ENCODE peak calls at places on chromosomes 4 and X, in ten cellular contexts. H is AG09319, V is lower leg skin, I is epithelial cell of esophagus, Y is astrocyte of the spinal cord, F is GM13977, A is AG04450, K is tibial nerve, N is SK-N-SH, L is left ventricle myocardium inferior. D is an unnamed sample.
A peak's percentile ranks its signal among the peaks of the same experiment; 100 is the strongest.

GRCh38 chr4:121150003-121150402 is 14.1 kb downstream of the TNIP3 start:
- DNase-seq in L (no peak), Y (no peak), I (no peak), A (no peak), N (no peak), H (no peak), V (no peak), F (no peak), K (no peak), D (no peak)

GRCh38 chr4:58669783-58670182 is 1559.6 kb upstream of the IGFBP7 start:
- DNase-seq in K (no peak), N (no peak), V (no peak), F (no peak), A (no peak), L (no peak), Y (no peak), I (no peak), H (no peak), D (no peak)

GRCh38 chrX:107979534-107979933 is 2.6 kb downstream of the TEX13B start:
- DNase-seq in K (no peak), L (no peak), Y (no peak), F (no peak), H (no peak), A (no peak), N (no peak), V (no peak), I (peak; percentile 2), D (no peak)

GRCh38 chr4:25031077-25031606 is 396 bp upstream of the LGI2 start:
- DNase-seq in L (peak; percentile 22), N (peak; percentile 56), K (no peak), A (no peak), F (peak; percentile 38), H (no peak), V (no peak), Y (peak; percentile 18), I (peak; percentile 2), D (peak; percentile 48)

GRCh38 chr4:176350671-176351070 is 30.9 kb downstream of the SPCS3 start:
- DNase-seq in H (no peak), I (no peak), A (no peak), Y (no peak), N (no peak), F (no peak), V (no peak), L (no peak), K (no peak), D (no peak)

GRCh38 chr4:6777636-6778281 is 4.8 kb upstream of the KIAA0232 start:
- DNase-seq in A (no peak), Y (no peak), H (no peak), V (no peak), F (no peak), L (no peak), K (no peak), N (no peak), I (no peak), D (no peak)

GRCh38 chrX:93874554-93874953 is 200.5 kb downstream of the FAM133A start:
- DNase-seq in V (no peak), L (no peak), F (no peak), K (no peak), A (no peak), H (no peak), I (peak; percentile 19), Y (no peak), N (peak; percentile 16), D (peak; percentile 50)

GRCh38 chr4:8552581-8553205 is 27.5 kb upstream of the GPR78 start:
- DNase-seq in L (no peak), K (no peak), N (peak; percentile 5), H (no peak), A (no peak), F (no peak), V (peak; percentile 56), Y (no peak), I (no peak), D (no peak)

GRCh38 chr4:74855879-74856278 is 61.6 kb upstream of the BTC start:
- DNase-seq in Y (no peak), N (no peak), I (peak; percentile 44), H (no peak), K (no peak), V (no peak), L (no peak), A (no peak), F (no peak), D (no peak)

GRCh38 chr4:181528570-181529184 is 714.5 kb upstream of the TENM3 start:
- DNase-seq in L (peak; percentile 37), N (peak; percentile 55), A (peak; percentile 45), V (no peak), I (peak; percentile 80), H (peak; percentile 14), Y (peak; percentile 75), F (peak; percentile 34), K (no peak), D (peak; percentile 83)

GRCh38 chr4:81786063-81786763 is 314.5 kb upstream of the RASGEF1B start:
- DNase-seq in Y (peak; percentile 8), N (no peak), A (no peak), K (no peak), L (no peak), H (no peak), F (no peak), I (no peak), V (no peak), D (no peak)

GRCh38 chr4:15003441-15003890 is 1.2 kb downstream of the CPEB2 start:
- DNase-seq in V (peak; percentile 90), N (peak; percentile 69), L (peak; percentile 53), Y (no peak), H (no peak), A (no peak), I (peak; percentile 43), F (peak; percentile 66), K (peak; percentile 20), D (peak; percentile 67)

GRCh38 chr4:138681000-138681604 is 334.5 kb upstream of the NOCT start:
- DNase-seq in Y (peak; percentile 74), A (peak; percentile 65), L (peak; percentile 76), I (peak; percentile 75), V (peak; percentile 95), K (peak; percentile 72), F (peak; percentile 48), N (peak; percentile 62), H (peak; percentile 56), D (peak; percentile 87)

GRCh38 chr4:8296491-8296890 is 26.9 kb downstream of the HTRA3 start:
- DNase-seq in A (no peak), F (no peak), I (no peak), Y (no peak), V (peak; percentile 63), K (no peak), L (no peak), N (no peak), H (no peak), D (peak; percentile 0)

GRCh38 chr4:26590639-26591038 is 6.8 kb downstream of the TBC1D19 start:
- DNase-seq in I (peak; percentile 83), H (no peak), K (no peak), F (no peak), N (no peak), L (no peak), V (no peak), Y (peak; percentile 63), A (no peak), D (no peak)

GRCh38 chrX:78886550-78886949 is 58.6 kb upstream of the P2RY10 start:
- DNase-seq in Y (peak; percentile 5), I (peak; percentile 1), L (no peak), H (no peak), A (no peak), F (peak; percentile 16), V (no peak), K (no peak), N (peak; percentile 5), D (no peak)
- TF ChIP-seq CTCF in Y (peak; percentile 27), I (no peak), L (peak; percentile 38), H (peak; percentile 40), A (no peak), F (peak; percentile 34), V (no peak), K (no peak), N (peak; percentile 64), D (peak; percentile 20)

DNA sequence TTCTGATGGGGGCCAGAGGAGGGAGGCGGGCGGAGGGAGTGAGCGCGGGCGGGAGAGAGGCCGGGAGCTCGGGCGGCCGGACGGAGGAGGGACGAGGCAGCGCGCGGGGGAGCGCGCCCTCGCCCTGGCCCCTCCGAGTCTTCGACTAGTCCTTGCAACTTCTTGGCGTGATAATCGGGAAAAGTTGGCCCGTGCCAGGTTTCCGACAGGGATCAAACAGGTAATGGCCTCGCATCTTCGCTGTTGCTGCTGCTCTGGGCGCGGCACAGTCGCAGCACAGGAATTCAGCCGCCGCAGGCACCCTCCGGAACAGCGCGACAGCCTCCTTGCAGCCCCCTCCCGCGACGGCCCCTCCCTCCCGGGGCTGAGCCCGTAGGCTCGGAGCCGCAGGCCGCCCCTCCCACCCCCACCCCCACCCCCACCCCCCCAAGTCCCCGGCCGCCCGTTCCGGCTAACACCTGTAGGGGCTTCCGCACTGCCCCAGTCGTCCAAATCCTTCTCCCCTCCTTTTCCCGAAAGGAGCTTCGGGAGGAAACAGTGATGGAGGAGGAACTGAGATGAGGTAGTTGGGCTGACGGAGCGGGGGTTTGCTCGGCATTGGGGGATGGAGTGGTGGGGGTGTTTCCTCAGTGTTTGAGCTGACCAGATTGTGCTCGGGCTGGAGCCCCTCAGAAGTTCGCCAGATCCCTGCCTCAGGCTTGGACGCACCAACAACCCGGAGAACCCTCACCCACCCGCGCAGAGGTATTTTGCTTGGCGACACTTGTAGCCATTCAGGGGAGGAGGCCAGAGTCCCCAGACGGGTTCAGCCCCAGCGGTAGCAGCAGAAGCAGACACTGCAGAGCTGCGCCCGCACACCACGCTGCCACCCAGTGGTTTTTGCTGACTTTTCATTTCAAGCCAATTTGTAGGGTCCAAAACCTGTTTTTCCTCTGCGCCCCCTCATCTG is at the start of gene FGF13:
- DNase-seq in H (no peak), Y (peak; percentile 4), N (peak; percentile 35), A (no peak), F (peak; percentile 46), L (peak; percentile 10), V (no peak), I (peak; percentile 11), K (no peak), D (peak; percentile 66)
- TF ChIP-seq CTCF in H (peak; percentile 17), Y (peak; percentile 27), N (no peak), A (no peak), F (peak; percentile 10), L (peak; percentile 30), V (no peak), I (peak; percentile 31), K (peak; percentile 25), D (peak; percentile 14)

GRCh38 chr4:3703677-3704521 is 62.3 kb upstream of the ADRA2C start:
- DNase-seq in N (no peak), L (peak; percentile 13), Y (no peak), F (no peak), V (no peak), K (no peak), A (no peak), H (no peak), I (no peak), D (peak; percentile 41)
- TF ChIP-seq CTCF in N (no peak), L (no peak), Y (no peak), F (no peak), V (no peak), K (no peak), A (no peak), H (no peak), I (no peak), D (no peak)

DNA sequence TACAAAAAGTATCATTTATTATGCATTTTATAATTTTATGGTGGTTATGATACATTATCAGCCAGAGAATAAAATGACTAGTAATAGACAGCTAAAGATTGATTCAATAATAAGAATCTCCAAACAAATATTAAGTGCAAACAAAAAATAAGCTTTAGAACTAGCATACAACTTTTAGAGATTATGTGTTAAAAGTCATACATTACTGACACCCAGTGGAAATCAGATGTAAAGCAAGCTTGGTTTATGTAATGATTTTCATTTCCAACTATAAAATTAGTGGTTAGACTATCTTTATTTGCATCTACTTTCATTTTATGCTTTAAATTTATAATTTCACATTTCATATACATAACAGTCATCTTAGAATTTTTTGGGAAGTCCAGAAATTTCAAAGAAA is 57.7 kb downstream of the IL13RA2 start:
- DNase-seq in V (no peak), N (peak; percentile 24), I (peak; percentile 27), A (no peak), F (peak; percentile 12), H (no peak), L (no peak), K (no peak), Y (peak; percentile 17), D (no peak)
- TF ChIP-seq CTCF in V (no peak), N (peak; percentile 73), I (peak; percentile 24), A (peak; percentile 38), F (peak; percentile 41), H (peak; percentile 46), L (peak; percentile 61), K (peak; percentile 17), Y (peak; percentile 42), D (peak; percentile 56)